ENCODE peak calls at places on chromosome 19, in four cellular contexts. Q is upper lobe of left lung, A is dorsolateral prefrontal cortex, J is heart right ventricle. H is an unnamed sample.

GRCh38 chr19:55257461-55258411 is 1.1 kb downstream of the PPP6R1 start:
- DNase-seq in Q (no peak), A (no peak), J (no peak), H (no peak)

GRCh38 chr19:34235425-34235940 is 18.9 kb upstream of the GARRE1 start:
- DNase-seq in J (no peak), A (no peak), Q (no peak), H (no peak)

GRCh38 chr19:39671739-39672363 is 16.1 kb downstream of the LGALS16 start:
- DNase-seq in A (no peak), J (no peak), Q (no peak), H (no peak)

GRCh38 chr19:33348301-33349010 is 25.1 kb upstream of the CEBPG start:
- DNase-seq in Q (no peak), A (no peak), J (no peak), H (no peak)

GRCh38 chr19:27906081-27906480 is 1306.9 kb downstream of the UQCRFS1 start:
- DNase-seq in Q (no peak), J (no peak), A (no peak), H (no peak)

GRCh38 chr19:47471733-47472457 is at the start of gene SLC8A2:
- DNase-seq in Q (peak), J (peak), A (peak), H (no peak)

GRCh38 chr19:55406869-55407624 is 541 bp downstream of the UBE2S start:
- DNase-seq in Q (no peak), J (no peak), A (no peak), H (no peak)

GRCh38 chr19:15563325-15563794 is 51.7 kb upstream of the CYP4F8 start:
- DNase-seq in A (no peak), Q (peak), J (peak), H (no peak)

GRCh38 chr19:21321134-21321533 is 8.1 kb downstream of the ZNF708 start:
- DNase-seq in A (no peak), Q (no peak), J (no peak), H (no peak)

GRCh38 chr19:16882146-16882545 is 6.7 kb upstream of the F2RL3 start:
- DNase-seq in J (no peak), Q (no peak), A (no peak), H (no peak)

GRCh38 chr19:46951236-46951986 is 68.2 kb upstream of the NPAS1 start:
- DNase-seq in A (no peak), J (no peak), Q (no peak), H (no peak)

GRCh38 chr19:56273563-56274117 is 1.1 kb downstream of the EDDM13 start:
- DNase-seq in A (no peak), Q (no peak), J (no peak), H (no peak)

GRCh38 chr19:16914421-16914820 is 25.6 kb downstream of the F2RL3 start:
- DNase-seq in A (no peak), Q (no peak), J (no peak), H (no peak)

GRCh38 chr19:33310606-33311325 is 8.4 kb upstream of the CEBPA start:
- DNase-seq in Q (no peak), A (no peak), J (no peak), H (no peak)

DNA sequence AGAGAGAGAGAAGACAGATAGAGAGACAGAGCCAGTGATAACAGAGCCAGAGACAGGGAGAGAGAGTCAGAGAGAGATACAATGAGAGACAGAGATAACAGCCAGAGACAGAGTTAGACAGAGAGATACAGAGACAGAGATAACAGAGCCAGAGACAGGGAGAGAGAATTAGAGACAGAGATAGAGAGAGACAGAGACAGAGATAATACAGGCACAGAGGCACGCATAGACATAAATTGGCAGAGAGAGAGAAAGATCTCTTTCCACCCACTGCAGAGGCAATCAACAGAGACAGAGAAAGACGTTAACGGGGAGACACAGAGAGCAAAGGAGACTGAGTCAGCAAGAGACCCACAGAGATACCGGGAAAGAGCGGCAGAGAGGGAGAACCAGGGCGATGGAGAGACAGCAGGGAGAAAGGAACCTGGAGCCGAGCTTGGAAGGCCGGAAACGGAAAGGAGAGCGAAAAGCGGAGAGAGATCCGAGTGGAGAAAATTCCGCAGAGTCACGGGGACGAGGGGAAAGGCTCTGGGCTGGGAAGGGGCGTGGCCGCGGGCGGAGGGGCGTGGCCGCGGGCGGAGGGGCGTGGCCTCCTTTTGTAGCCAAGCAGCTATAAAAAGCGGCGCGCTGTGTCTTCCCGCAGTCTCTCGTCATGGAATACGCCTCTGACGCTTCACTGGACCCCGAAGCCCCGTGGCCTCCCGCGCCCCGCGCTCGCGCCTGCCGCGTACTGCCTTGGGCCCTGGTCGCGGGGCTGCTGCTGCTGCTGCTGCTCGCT is at the start of gene TNFSF9:
- DNase-seq in J (peak), A (peak), Q (peak), H (no peak)
- H3K27ac ChIP-seq in J (peak), A (peak), Q (peak), H (peak)

DNA sequence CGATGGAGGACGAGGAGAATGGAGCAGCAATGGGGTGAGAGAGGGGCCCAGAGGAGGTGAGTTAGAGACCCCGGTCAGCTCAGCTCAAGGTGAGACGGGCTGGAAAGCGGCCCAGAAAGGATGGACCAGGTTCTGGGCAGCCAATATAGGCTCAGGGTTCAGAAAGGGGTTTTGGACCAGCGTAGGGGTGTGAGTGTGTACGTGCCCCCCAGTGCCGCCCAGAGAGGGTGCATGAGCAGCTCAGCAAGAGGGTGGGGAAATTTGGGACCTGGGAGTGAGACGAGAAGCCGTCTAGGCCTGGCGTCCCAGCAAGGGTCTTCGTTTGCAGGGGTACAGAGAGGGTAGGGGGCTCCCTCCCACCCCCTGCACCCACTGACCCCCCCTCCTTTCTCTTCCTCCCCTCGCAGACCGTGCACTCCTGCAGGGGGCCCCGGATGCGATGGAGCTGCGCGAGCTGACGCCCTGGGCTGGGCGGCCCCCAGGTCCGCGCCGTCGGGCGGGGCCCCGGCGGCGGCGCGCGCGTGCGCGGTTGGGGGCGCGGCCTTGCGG is 12.1 kb downstream of the FUT6 start:
- DNase-seq in Q (no peak), A (no peak), J (no peak), H (no peak)
- H3K4me3 ChIP-seq in Q (no peak), A (peak), J (no peak), H (peak)

DNA sequence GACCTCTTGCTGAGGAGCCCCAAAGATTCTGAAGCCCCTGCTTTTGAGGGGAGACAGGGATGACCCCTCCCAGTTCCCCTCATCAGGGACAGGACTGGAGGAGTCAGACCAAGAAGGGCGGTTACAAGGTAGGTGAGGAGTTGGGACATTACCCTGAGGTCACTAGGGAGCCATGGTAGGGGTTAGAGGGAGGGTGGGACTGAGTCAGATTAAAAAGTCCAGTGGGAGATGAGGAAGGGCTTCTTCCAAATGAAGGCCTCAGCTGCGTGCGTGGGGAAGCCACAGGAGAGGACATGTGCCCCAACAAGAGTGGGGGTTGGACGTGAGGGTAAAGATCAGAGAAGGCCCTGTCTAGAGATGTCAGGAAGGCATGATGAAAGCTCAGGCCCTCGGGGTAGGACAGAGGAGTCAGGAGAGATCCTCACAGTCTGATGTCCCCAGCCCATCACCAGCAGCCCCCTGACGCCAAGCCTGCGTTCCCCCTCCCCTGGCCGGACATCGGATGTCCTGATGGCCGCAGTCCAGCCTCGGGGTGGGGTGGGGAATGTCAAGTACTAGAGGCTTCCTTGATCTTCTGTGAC is 6.4 kb upstream of the MFSD12 start:
- DNase-seq in Q (no peak), J (no peak), A (no peak), H (no peak)
- H3K27ac ChIP-seq in Q (no peak), J (no peak), A (no peak), H (no peak)

GRCh38 chr19:799076-799881 is 2.0 kb downstream of the PTBP1 start:
- DNase-seq in Q (peak), J (no peak), A (no peak), H (no peak)
- H3K4me3 ChIP-seq in Q (peak), J (peak), A (peak), H (peak)

GRCh38 chr19:42131149-42132029 is 857 bp downstream of the POU2F2 start:
- DNase-seq in J (no peak), Q (no peak), A (no peak), H (no peak)
- H3K27ac ChIP-seq in J (no peak), Q (no peak), A (no peak), H (no peak)

DNA sequence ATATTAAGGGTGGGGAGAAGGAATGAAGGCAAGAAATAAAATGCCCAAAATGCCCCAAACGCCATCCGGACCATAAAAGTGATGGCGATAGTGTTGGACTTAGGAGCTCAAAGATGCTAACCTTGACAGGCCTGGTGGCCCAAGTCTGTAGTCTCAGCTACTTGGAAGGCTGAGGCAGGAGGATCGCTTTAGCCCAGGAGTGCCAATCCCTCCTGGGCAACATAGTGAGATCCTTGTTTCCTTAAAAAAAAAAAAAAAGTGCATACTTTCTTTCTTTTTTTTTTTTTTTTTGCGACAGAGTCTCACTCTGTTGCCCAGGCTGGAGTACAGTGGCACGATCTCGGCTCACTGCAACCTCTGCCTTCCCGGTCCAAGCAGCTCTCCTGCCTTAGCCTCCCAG is 32.0 kb upstream of the MRI1 start:
- DNase-seq in Q (no peak), J (no peak), A (no peak), H (no peak)
- H3K4me3 ChIP-seq in Q (no peak), J (peak), A (peak), H (no peak)

GRCh38 chr19:8388612-8388958 is 1.6 kb upstream of the RAB11B start:
- DNase-seq in A (no peak), Q (no peak), J (no peak), H (no peak)
- H3K27ac ChIP-seq in A (no peak), Q (no peak), J (peak), H (no peak)

GRCh38 chr19:48877900-48878218 is 5.6 kb downstream of the PPP1R15A start:
- DNase-seq in J (no peak), A (no peak), Q (no peak), H (no peak)
- H3K4me3 ChIP-seq in J (no peak), A (no peak), Q (no peak), H (no peak)